ENCODE peak calls at places on chromosomes 5 and 9, in four cellular contexts. One of them, this sample, is unnamed.

GRCh38 chr5:105392710-105393149 is 1830.1 kb upstream of the NUDT12 start:
- DNase-seq in HCT116: peak
- DNase-seq in SK-N-SH: no peak
- DNase-seq in K562: peak
- DNase-seq in this sample: no peak

GRCh38 chr9:92747459-92748232 is 17.0 kb downstream of the BICD2 start:
- DNase-seq in K562: peak
- DNase-seq in HCT116: no peak
- DNase-seq in SK-N-SH: no peak
- DNase-seq in this sample: no peak

GRCh38 chr5:173056783-173057061 is 570 bp downstream of the CREBRF start:
- DNase-seq in SK-N-SH: peak
- DNase-seq in K562: peak
- DNase-seq in HCT116: no peak
- DNase-seq in this sample: no peak

GRCh38 chr9:95336281-95336680 is 18.8 kb upstream of the FANCC start:
- DNase-seq in SK-N-SH: peak
- DNase-seq in HCT116: no peak
- DNase-seq in K562: no peak
- DNase-seq in this sample: no peak

GRCh38 chr9:87667164-87667738 is 58.7 kb upstream of the CTSL start:
- DNase-seq in HCT116: peak
- DNase-seq in SK-N-SH: peak
- DNase-seq in K562: peak
- DNase-seq in this sample: no peak

GRCh38 chr9:120917285-120917684 is 9.3 kb downstream of the TRAF1 start:
- DNase-seq in SK-N-SH: no peak
- DNase-seq in K562: no peak
- DNase-seq in HCT116: no peak
- DNase-seq in this sample: no peak

GRCh38 chr5:7686794-7687193 is 164.1 kb downstream of the CFAP90 start:
- DNase-seq in HCT116: no peak
- DNase-seq in K562: no peak
- DNase-seq in SK-N-SH: no peak
- DNase-seq in this sample: no peak

GRCh38 chr5:142356318-142356715 is 31.5 kb upstream of the SPRY4 start:
- DNase-seq in HCT116: no peak
- DNase-seq in SK-N-SH: no peak
- DNase-seq in K562: no peak
- DNase-seq in this sample: no peak

GRCh38 chr9:74562611-74563010 is 65.5 kb downstream of the RORB start:
- DNase-seq in SK-N-SH: no peak
- DNase-seq in HCT116: no peak
- DNase-seq in K562: no peak
- DNase-seq in this sample: no peak

GRCh38 chr9:136862849-136863622 is 3.1 kb downstream of the EDF1 start:
- DNase-seq in K562: no peak
- DNase-seq in HCT116: no peak
- DNase-seq in SK-N-SH: no peak
- DNase-seq in this sample: no peak
- TF ChIP-seq JUND in K562: no peak
- TF ChIP-seq JUND in HCT116: no peak
- TF ChIP-seq JUND in SK-N-SH: no peak
- TF ChIP-seq JUND in this sample: no peak

GRCh38 chr9:90815183-90815943 is 13.7 kb downstream of the SYK start:
- DNase-seq in SK-N-SH: no peak
- DNase-seq in K562: peak
- DNase-seq in HCT116: no peak
- DNase-seq in this sample: no peak
- TF ChIP-seq JUND in SK-N-SH: no peak
- TF ChIP-seq JUND in K562: peak
- TF ChIP-seq JUND in HCT116: no peak
- TF ChIP-seq JUND in this sample: no peak

GRCh38 chr5:174533127-174533453 is 191.3 kb upstream of the MSX2 start:
- DNase-seq in K562: no peak
- DNase-seq in HCT116: no peak
- DNase-seq in SK-N-SH: no peak
- DNase-seq in this sample: no peak
- TF ChIP-seq JUND in K562: no peak
- TF ChIP-seq JUND in HCT116: no peak
- TF ChIP-seq JUND in SK-N-SH: no peak
- TF ChIP-seq JUND in this sample: no peak

GRCh38 chr9:110143969-110144545 is 63.9 kb downstream of the C9orf152 start:
- DNase-seq in HCT116: no peak
- DNase-seq in K562: no peak
- DNase-seq in SK-N-SH: no peak
- DNase-seq in this sample: no peak
- TF ChIP-seq JUND in HCT116: no peak
- TF ChIP-seq JUND in K562: no peak
- TF ChIP-seq JUND in SK-N-SH: no peak
- TF ChIP-seq JUND in this sample: no peak

GRCh38 chr9:81032030-81032572 is 657.2 kb downstream of the TLE1 start:
- DNase-seq in K562: no peak
- DNase-seq in SK-N-SH: no peak
- DNase-seq in HCT116: no peak
- DNase-seq in this sample: no peak
- TF ChIP-seq JUND in K562: no peak
- TF ChIP-seq JUND in SK-N-SH: peak
- TF ChIP-seq JUND in HCT116: no peak
- TF ChIP-seq JUND in this sample: no peak

DNA sequence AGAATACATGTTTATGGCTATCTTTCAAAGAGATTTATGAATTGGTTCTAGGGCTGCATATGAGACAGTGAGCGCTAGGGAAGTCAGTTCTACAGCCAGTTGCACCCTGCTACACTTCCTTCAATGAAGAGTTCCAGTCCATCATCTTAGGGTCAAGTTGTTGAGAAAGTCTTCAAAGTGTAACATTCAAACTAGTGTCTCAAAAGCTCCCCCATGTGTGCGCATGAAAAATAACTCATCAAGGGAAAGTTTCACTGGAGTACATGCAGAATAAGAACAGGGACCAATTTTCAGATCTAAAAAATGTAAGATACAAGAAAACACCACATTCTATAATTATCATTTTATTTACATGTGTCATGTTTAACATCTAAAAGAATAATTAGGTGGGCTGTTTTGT is 317.2 kb downstream of the DEPDC1B start:
- DNase-seq in SK-N-SH: peak
- DNase-seq in K562: no peak
- DNase-seq in HCT116: peak
- DNase-seq in this sample: peak
- TF ChIP-seq JUND in SK-N-SH: no peak
- TF ChIP-seq JUND in K562: no peak
- TF ChIP-seq JUND in HCT116: no peak
- TF ChIP-seq JUND in this sample: no peak

GRCh38 chr5:68849103-68849502 is 244.7 kb upstream of the SLC30A5 start:
- DNase-seq in K562: no peak
- DNase-seq in HCT116: no peak
- DNase-seq in SK-N-SH: no peak
- DNase-seq in this sample: no peak

GRCh38 chr5:68849906-68850305 is 243.9 kb upstream of the SLC30A5 start:
- DNase-seq in SK-N-SH: no peak
- DNase-seq in HCT116: no peak
- DNase-seq in K562: no peak
- DNase-seq in this sample: no peak

GRCh38 chr5:68845121-68845520 is 248.7 kb upstream of the SLC30A5 start:
- DNase-seq in HCT116: no peak
- DNase-seq in SK-N-SH: no peak
- DNase-seq in K562: no peak
- DNase-seq in this sample: no peak

GRCh38 chr5:68846828-68847227 is 247.0 kb upstream of the SLC30A5 start:
- DNase-seq in HCT116: no peak
- DNase-seq in K562: no peak
- DNase-seq in SK-N-SH: no peak
- DNase-seq in this sample: no peak

DNA sequence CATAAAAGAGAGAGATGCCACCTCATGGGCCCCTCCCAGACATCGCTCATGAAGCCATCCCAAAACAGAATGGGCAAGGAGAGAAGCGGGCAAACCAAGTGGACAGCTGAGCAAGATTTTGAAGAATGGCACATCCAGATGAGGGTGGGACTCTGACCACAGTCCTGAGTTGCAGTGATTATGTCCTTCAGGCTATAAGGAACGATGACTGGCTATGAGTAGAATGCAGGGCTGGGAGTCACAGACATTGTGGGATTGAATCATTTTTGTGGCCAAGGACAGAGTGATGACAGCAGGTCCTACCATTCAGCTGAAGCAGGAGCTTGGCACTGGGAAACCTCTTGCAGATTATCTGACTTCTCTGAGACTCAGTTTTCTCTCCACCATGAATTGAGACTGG is 245.7 kb upstream of the SLC30A5 start:
- DNase-seq in SK-N-SH: no peak
- DNase-seq in HCT116: no peak
- DNase-seq in K562: no peak
- DNase-seq in this sample: no peak
- TF ChIP-seq JUND in SK-N-SH: no peak
- TF ChIP-seq JUND in HCT116: no peak
- TF ChIP-seq JUND in K562: no peak
- TF ChIP-seq JUND in this sample: no peak

GRCh38 chr5:175118700-175119309 is 325.2 kb downstream of the DRD1 start:
- DNase-seq in K562: no peak
- DNase-seq in SK-N-SH: no peak
- DNase-seq in HCT116: no peak
- DNase-seq in this sample: no peak

GRCh38 chr5:175116466-175117048 is 327.4 kb downstream of the DRD1 start:
- DNase-seq in K562: no peak
- DNase-seq in SK-N-SH: no peak
- DNase-seq in HCT116: no peak
- DNase-seq in this sample: no peak

GRCh38 chr5:175120412-175120811 is 323.6 kb downstream of the DRD1 start:
- DNase-seq in HCT116: no peak
- DNase-seq in K562: no peak
- DNase-seq in SK-N-SH: no peak
- DNase-seq in this sample: no peak

GRCh38 chr5:175113947-175114346 is 330.0 kb downstream of the DRD1 start:
- DNase-seq in SK-N-SH: no peak
- DNase-seq in K562: no peak
- DNase-seq in HCT116: no peak
- DNase-seq in this sample: no peak

GRCh38 chr5:175115831-175116230 is 328.2 kb downstream of the DRD1 start:
- DNase-seq in SK-N-SH: no peak
- DNase-seq in HCT116: no peak
- DNase-seq in K562: no peak
- DNase-seq in this sample: no peak
- TF ChIP-seq JUND in SK-N-SH: no peak
- TF ChIP-seq JUND in HCT116: no peak
- TF ChIP-seq JUND in K562: no peak
- TF ChIP-seq JUND in this sample: no peak

GRCh38 chr5:1735320-1735970 is 64.2 kb downstream of the MRPL36 start:
- DNase-seq in K562: no peak
- DNase-seq in SK-N-SH: no peak
- DNase-seq in HCT116: no peak
- DNase-seq in this sample: no peak

GRCh38 chr5:1736065-1736464 is 63.6 kb downstream of the MRPL36 start:
- DNase-seq in HCT116: no peak
- DNase-seq in K562: no peak
- DNase-seq in SK-N-SH: no peak
- DNase-seq in this sample: no peak

GRCh38 chr5:1736889-1737711 is 62.5 kb downstream of the MRPL36 start:
- DNase-seq in SK-N-SH: peak
- DNase-seq in HCT116: no peak
- DNase-seq in K562: no peak
- DNase-seq in this sample: no peak

GRCh38 chr5:1734908-1735289 is 64.7 kb downstream of the MRPL36 start:
- DNase-seq in HCT116: no peak
- DNase-seq in SK-N-SH: no peak
- DNase-seq in K562: no peak
- DNase-seq in this sample: no peak

GRCh38 chr5:1737790-1738405 is 61.7 kb downstream of the MRPL36 start:
- DNase-seq in HCT116: peak
- DNase-seq in SK-N-SH: peak
- DNase-seq in K562: peak
- DNase-seq in this sample: peak
- TF ChIP-seq JUND in HCT116: no peak
- TF ChIP-seq JUND in SK-N-SH: no peak
- TF ChIP-seq JUND in K562: no peak
- TF ChIP-seq JUND in this sample: no peak

DNA sequence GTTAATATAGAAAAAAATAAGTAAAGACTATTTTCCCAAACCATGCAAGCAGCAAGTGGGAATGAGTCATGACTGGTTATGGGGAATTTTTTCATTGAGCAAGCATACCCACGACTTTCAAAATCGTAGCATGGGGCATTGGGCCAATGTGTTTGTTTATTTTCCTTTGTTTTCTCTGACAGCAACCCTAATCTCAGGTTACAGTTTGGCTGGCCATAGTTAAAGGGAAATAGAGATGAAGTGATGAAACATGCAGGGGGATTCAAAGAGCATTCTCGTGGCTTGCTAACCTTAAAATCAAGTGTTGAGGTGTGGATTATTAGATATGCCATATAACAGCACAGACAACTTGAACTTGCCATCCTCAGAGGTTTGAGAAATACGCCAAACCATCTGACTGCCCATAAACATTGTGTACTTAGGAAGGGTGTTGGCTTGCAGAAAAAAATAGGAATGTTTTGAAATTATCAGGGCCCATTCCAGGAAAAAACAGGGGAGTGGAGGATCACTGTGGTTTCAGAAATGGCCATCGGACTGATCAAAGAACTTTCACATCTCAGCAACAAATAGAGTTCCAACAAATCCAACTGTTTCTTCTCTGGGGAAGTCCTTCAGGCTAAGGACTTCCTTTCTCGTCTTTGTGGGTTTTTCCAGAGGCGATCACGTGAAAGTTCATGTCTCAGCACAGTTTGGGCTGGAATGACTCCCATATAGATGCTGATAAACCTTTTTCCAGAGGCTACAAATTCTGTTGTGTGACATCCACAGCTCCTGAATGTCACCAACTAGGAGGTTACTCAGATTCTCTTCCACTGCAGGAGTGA is 259.1 kb downstream of the SYK start:
- DNase-seq in K562: no peak
- DNase-seq in SK-N-SH: no peak
- DNase-seq in HCT116: no peak
- DNase-seq in this sample: peak
- TF ChIP-seq JUND in K562: no peak
- TF ChIP-seq JUND in SK-N-SH: peak
- TF ChIP-seq JUND in HCT116: peak
- TF ChIP-seq JUND in this sample: no peak

This sample was measured in T47D.